ENCODE peak calls at places on chromosomes 12 and 14, in five cellular contexts. Z is transverse colon, O is kidney epithelial cell, M is OCI-LY7, R is HFFc6. H is an unnamed sample.

GRCh38 chr14:36520601-36521525 is 831 bp upstream of the NKX2-1 start:
- DNase-seq in Z (peak), O (no peak), M (no peak), R (peak), H (peak)

GRCh38 chr12:61095131-61095530 is 1165.1 kb upstream of the USP15 start:
- DNase-seq in Z (no peak), O (no peak), M (no peak), R (no peak), H (no peak)

GRCh38 chr12:131455581-131456110 is 255.2 kb upstream of the SFSWAP start:
- DNase-seq in Z (no peak), O (no peak), M (no peak), R (no peak), H (no peak)

GRCh38 chr14:95144849-95145248 is 12.5 kb downstream of the DICER1 start:
- DNase-seq in Z (no peak), O (no peak), M (no peak), R (no peak), H (no peak)

GRCh38 chr12:12467701-12468218 is 94.9 kb downstream of the DUSP16 start:
- DNase-seq in Z (peak), O (no peak), M (no peak), R (no peak), H (no peak)

GRCh38 chr12:62166525-62166924 is 93.7 kb upstream of the USP15 start:
- DNase-seq in Z (no peak), O (no peak), M (no peak), R (peak), H (no peak)

GRCh38 chr12:77996670-77997069 is 166.0 kb downstream of the NAV3 start:
- DNase-seq in Z (no peak), O (no peak), M (peak), R (no peak), H (no peak)

GRCh38 chr12:3035815-3036702 is 41.1 kb upstream of the TSPAN9 start:
- DNase-seq in Z (no peak), O (no peak), M (no peak), R (peak), H (no peak)

GRCh38 chr12:6963016-6963731 is 7.3 kb downstream of the PHB2 start:
- DNase-seq in Z (peak), O (no peak), M (no peak), R (no peak), H (no peak)

GRCh38 chr12:32995623-32996022 is 99.0 kb upstream of the PKP2 start:
- DNase-seq in Z (no peak), O (no peak), M (no peak), R (no peak), H (no peak)

DNA sequence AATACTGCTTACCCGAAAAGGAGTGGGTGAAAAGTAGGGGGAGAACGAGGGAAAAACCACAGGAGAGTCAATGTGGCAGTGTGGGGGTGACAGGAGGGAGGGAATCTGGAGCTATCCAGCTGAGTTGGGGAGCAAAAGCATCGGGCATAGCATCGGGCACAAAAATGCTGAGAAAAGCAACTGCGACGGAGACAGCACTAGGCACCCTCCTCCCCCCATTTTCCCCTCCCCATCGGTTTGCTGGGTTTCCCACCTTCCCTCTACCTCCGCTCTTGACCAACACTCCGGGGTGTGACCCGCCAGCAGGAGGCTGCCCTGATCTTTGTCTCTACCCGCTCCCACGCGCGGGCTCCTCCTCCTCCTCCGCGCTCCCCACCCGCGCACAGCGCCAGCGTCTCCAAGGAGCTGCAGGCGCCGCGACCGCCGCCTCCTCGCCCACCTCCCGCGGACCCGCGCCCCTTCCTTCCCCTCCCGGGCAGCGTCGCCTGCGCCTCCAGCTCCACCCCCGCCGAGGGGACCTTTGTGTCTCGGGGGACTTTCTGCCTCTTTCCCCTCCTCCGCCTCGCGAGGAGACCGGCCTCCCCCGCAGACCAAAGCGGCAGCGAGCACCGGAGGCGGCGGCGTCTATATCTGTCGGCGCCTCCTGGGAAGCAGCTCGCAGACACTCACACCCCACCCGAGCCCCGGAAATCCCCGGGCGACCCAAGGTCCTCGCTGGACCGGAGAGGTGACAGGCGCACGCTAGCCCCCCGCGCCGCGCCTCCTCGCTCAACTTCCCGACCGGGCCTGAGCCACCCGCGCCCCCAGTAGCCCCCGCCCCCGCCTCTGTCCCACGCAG is 939 bp downstream of the CDK17 start:
- DNase-seq in Z (peak), O (no peak), M (peak), R (peak), H (peak)
- TF ChIP-seq CTCF in Z (peak), O (peak), M (peak), R (peak), H (no peak)

DNA sequence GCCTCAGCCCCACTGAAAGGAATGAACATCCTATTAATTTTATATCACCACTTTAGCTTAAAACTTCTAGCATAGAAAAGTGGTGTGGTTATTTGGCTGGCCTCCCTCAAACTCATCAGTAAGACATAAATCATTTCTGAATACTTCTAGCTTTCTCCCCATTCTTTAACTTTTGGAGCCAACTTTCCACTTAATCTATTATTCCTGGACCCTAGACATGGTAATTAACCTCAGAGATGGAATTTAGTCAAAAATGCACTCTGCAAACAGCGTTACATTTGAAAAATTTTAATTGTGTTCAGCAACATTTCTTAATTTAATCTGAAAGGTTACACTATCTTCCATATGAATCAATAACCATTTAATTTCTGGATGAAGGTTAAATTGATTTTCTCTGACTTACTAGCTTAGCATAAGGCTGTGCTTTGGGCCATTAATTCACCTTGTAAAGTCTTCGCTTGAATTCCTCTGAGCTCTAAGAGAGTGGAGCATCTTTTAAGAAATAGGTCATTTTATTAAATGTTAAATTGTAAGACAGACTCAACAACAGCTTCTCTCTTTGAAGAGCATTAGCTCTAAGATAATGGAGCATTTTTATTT is 753.6 kb upstream of the STXBP6 start:
- DNase-seq in Z (no peak), O (no peak), M (no peak), R (no peak), H (no peak)
- TF ChIP-seq CTCF in Z (no peak), O (no peak), M (no peak), R (no peak), H (no peak)

DNA sequence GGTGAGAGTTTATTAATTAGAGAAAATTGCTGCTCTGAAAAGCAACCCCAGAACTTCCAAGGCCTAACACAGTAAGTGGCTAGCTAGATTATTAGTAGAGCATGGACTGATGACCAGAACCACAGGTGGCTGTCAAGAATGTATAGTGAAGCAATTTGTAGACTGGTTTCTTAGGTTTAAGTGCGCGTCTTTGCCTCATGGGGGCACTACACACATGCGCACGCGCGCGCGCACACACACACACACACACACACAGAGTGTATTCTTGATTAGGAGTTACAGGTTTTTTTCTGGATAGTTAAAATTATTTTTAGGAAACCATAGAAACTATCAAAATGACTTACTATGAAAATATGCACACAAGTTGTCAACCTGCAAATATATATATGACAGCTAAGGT is 66.5 kb downstream of the BHLHE41 start:
- DNase-seq in Z (no peak), O (no peak), M (peak), R (no peak), H (peak)
- TF ChIP-seq CTCF in Z (no peak), O (no peak), M (peak), R (peak), H (no peak)

DNA sequence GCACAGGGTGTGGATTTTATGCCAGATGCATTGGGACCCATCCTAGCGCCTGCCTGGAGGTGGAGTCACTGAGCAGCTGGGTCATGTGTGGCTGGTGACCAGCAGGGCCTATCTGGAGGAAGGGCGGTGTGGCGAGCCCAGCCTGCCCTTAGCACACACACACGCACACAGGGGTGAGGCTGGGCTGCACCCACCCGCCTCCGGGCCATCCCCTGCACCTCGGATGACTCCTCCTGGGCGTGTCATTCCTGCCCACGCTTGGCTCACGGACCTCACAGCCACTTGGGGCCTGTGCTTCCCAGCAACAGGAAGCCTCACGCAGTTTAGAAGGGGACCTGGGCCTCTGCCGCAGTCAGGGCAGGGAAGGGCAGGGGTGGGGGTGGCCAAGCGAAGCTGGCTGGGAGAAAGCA is 36.2 kb upstream of the FZD10 start:
- DNase-seq in Z (no peak), O (no peak), M (no peak), R (no peak), H (no peak)
- TF ChIP-seq CTCF in Z (no peak), O (no peak), M (no peak), R (no peak), H (no peak)

DNA sequence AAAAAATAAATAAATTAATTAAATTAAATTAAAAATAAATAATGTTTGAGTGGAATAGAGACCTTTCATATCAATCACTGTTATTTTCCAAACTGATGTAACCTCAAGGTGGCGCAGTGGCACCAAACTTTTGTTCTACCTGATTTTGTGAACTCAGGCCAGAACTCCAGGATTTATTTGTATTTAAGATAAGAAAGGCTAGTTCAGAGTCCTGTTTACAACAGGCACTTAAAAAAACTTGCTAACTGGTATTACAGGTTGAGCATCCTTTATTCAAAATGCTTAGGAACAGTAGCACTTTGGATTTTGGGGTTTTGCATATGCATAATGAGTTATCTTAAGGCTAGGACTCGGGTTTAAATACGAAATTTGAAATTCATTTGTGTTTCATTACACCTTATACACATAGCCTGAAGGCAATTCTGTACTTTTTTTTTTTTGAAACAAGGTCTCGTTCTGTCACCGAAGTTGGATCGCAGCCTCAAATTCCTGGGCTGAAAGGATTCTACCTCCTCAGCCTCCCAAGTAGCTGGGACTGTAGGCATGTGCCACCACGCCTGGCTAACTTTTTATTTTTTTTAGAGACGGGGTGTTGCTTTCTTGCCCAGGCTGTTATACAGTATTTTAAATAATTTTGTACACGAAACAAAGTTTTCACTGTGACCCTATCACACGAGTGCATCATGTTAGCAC is 32.4 kb downstream of the YY1 start:
- DNase-seq in Z (peak), O (no peak), M (peak), R (no peak), H (no peak)
- TF ChIP-seq CTCF in Z (peak), O (peak), M (peak), R (peak), H (no peak)

GRCh38 chr12:40946612-40947194 is 241.4 kb upstream of the PDZRN4 start:
- DNase-seq in Z (no peak), O (no peak), M (peak), R (peak), H (peak)
- TF ChIP-seq CTCF in Z (peak), O (peak), M (peak), R (peak), H (peak)

DNA sequence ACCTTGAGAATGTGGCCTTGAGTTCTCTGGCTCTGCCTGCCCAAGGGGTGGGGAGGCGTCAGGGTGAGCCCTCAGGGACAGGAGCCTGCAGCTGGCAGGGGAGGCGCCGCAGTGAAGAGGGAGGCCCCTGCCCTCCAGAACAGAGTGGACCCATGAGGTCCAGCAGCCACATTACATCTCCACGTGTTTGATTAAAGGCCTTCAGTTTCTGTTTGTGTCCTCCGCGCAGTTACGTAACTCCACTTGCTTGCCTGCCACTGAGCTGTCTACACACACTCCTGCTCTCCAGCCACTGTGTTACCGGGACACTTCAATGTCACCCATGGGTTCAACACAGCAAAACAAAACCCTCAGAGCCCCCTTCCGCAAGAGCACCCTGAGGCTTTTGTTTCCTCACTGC is 70.4 kb downstream of the CHGA start:
- DNase-seq in Z (no peak), O (no peak), M (no peak), R (no peak), H (no peak)
- TF ChIP-seq CTCF in Z (no peak), O (no peak), M (no peak), R (no peak), H (no peak)

DNA sequence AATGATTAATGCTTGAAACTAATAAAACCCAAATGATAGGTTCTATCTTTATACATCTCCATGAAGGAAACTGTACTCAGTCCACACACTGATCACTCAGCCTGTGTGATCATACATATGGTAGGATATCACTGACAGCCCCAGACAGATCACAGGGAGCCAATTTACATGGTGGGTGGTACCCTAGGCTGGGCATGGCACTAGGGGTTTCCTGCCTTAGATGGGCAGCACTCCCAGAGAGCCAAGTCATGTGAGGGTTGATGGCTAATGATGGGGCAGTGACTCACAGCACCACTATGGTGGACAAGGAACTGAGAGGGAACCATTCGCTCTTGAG is 89.6 kb upstream of the PTPRR start:
- DNase-seq in Z (no peak), O (no peak), M (no peak), R (no peak), H (no peak)
- TF ChIP-seq CTCF in Z (no peak), O (no peak), M (no peak), R (no peak), H (no peak)

DNA sequence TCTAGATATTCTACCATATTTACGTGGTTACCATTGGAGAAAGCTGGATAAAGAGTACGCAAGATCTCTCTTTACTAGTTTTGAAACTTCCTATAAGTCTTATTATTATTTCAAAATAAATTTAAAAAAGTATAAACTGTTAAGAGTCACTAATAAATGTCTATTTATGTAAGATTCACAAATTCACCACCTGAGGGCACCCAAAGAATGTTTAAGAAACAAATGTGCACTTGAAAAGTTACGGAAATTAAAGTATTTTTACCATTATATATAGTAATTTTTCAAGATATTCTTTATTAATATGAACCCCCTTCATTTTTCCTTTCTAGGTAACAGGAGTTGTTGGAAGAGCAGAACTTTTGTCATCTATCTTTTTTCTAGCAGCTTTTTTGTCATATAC is 11.9 kb downstream of the TMTC3 start:
- DNase-seq in Z (no peak), O (no peak), M (peak), R (peak), H (no peak)
- TF ChIP-seq CTCF in Z (peak), O (no peak), M (peak), R (peak), H (peak)